ENCODE peak calls at places on chromosomes 1 and 21, in ten cellular contexts. S, P, V, H, C, Q, W, U, Y and M are unnamed samples.
A peak's percentile ranks its signal among the peaks of the same experiment; 100 is the strongest.

GRCh38 chr1:8031176-8031785 is 5.2 kb upstream of the ERRFI1 start:
- DNase-seq in H (no peak), V (no peak), P (no peak), S (no peak), U (no peak), Y (no peak), Q (peak; percentile 69), C (no peak), W (no peak), M (peak; percentile 67)

GRCh38 chr1:150009604-150010387 is 730 bp downstream of the OTUD7B start:
- DNase-seq in P (peak; percentile 84), U (no peak), Q (peak; percentile 94), H (no peak), W (no peak), V (no peak), Y (peak; percentile 14), C (peak; percentile 36), S (no peak), M (peak; percentile 88)

GRCh38 chr1:21659924-21660326 is 9.2 kb downstream of the RAP1GAP start:
- DNase-seq in W (no peak), P (no peak), C (no peak), V (no peak), S (no peak), Y (no peak), Q (no peak), H (no peak), U (no peak), M (no peak)

GRCh38 chr1:27601771-27602509 is 2.0 kb downstream of the AHDC1 start:
- DNase-seq in Y (no peak), C (peak; percentile 45), Q (no peak), S (no peak), W (no peak), V (no peak), U (peak; percentile 39), H (no peak), P (no peak), M (no peak)

GRCh38 chr1:232344791-232345399 is 285.0 kb downstream of the SIPA1L2 start:
- DNase-seq in H (no peak), V (no peak), Y (no peak), P (no peak), Q (no peak), W (no peak), U (no peak), S (no peak), C (no peak), M (no peak)

GRCh38 chr21:29117372-29117955 is 13.0 kb upstream of the MAP3K7CL start:
- DNase-seq in Q (no peak), S (no peak), U (no peak), Y (no peak), V (no peak), W (no peak), P (no peak), C (no peak), H (no peak), M (no peak)

GRCh38 chr1:212605441-212605976 is 3.1 kb upstream of the ATF3 start:
- DNase-seq in Q (peak; percentile 54), W (no peak), U (no peak), P (no peak), Y (no peak), V (no peak), C (no peak), H (no peak), S (peak; percentile 58), M (peak; percentile 34)

GRCh38 chr1:5975133-5975880 is 16.9 kb downstream of the NPHP4 start:
- DNase-seq in U (peak; percentile 21), V (peak; percentile 36), P (peak; percentile 62), W (peak; percentile 27), Y (peak; percentile 44), Q (peak; percentile 54), S (no peak), C (peak; percentile 36), H (no peak), M (peak; percentile 61)

GRCh38 chr1:18951416-18951815 is 5.1 kb downstream of the IFFO2 start:
- DNase-seq in S (no peak), H (no peak), W (no peak), V (no peak), Q (no peak), U (peak; percentile 25), C (no peak), P (peak; percentile 46), Y (peak; percentile 67), M (no peak)

GRCh38 chr1:231236938-231237337 is 4.1 kb upstream of the GNPAT start:
- DNase-seq in S (no peak), W (no peak), C (no peak), P (no peak), V (no peak), H (no peak), Y (no peak), U (no peak), Q (no peak), M (no peak)

GRCh38 chr1:229407206-229408026 is 26.5 kb downstream of the ACTA1 start:
- DNase-seq in C (no peak), P (no peak), U (no peak), Q (peak; percentile 7), S (no peak), V (no peak), Y (peak; percentile 15), W (no peak), H (no peak), M (no peak)

GRCh38 chr1:233138794-233139544 is 156.6 kb downstream of the PCNX2 start:
- DNase-seq in Y (no peak), W (no peak), V (no peak), Q (no peak), H (no peak), P (no peak), U (no peak), C (no peak), S (no peak), M (no peak)

GRCh38 chr1:55280731-55281130 is 65.6 kb upstream of the USP24 start:
- DNase-seq in S (no peak), Y (no peak), W (peak; percentile 77), H (no peak), U (no peak), P (no peak), C (no peak), Q (no peak), V (no peak), M (peak; percentile 24)

GRCh38 chr1:27591622-27592021 is 12.3 kb downstream of the AHDC1 start:
- DNase-seq in H (no peak), P (no peak), Y (no peak), S (no peak), U (no peak), C (no peak), V (no peak), Q (no peak), W (no peak), M (peak; percentile 52)

GRCh38 chr1:215970406-215970805 is 403.3 kb downstream of the KCTD3 start:
- DNase-seq in U (no peak), S (no peak), V (no peak), Q (peak; percentile 43), Y (no peak), P (no peak), C (no peak), H (no peak), W (no peak), M (no peak)

GRCh38 chr21:15794277-15794912 is 64.6 kb downstream of the USP25 start:
- DNase-seq in Q (no peak), Y (no peak), C (no peak), U (no peak), H (no peak), S (no peak), P (no peak), V (no peak), W (no peak), M (no peak)

GRCh38 chr1:163264256-163264655 is 57.5 kb upstream of the NUF2 start:
- DNase-seq in P (no peak), V (no peak), H (no peak), C (no peak), U (no peak), W (no peak), S (no peak), Y (no peak), Q (no peak), M (peak; percentile 46)

GRCh38 chr1:88655685-88656299 is 28.3 kb upstream of the PKN2 start:
- DNase-seq in V (no peak), P (no peak), U (no peak), Q (peak; percentile 43), Y (peak; percentile 20), H (no peak), S (no peak), C (peak; percentile 5), W (no peak), M (peak; percentile 24)

GRCh38 chr21:43196789-43197188 is 28.0 kb downstream of the CRYAA start:
- DNase-seq in C (no peak), S (no peak), U (no peak), Q (peak; percentile 3), V (no peak), P (no peak), H (no peak), W (no peak), Y (no peak), M (peak; percentile 43)

GRCh38 chr21:38351961-38352521 is 95.2 kb downstream of the KCNJ15 start:
- DNase-seq in W (peak; percentile 66), P (no peak), C (peak; percentile 9), Y (no peak), V (peak; percentile 19), Q (peak; percentile 79), S (no peak), H (no peak), U (no peak), M (peak; percentile 73)

GRCh38 chr1:243475966-243476365 is 220.1 kb downstream of the SDCCAG8 start:
- DNase-seq in Q (peak; percentile 63), Y (no peak), P (no peak), S (no peak), W (no peak), U (no peak), V (no peak), H (no peak), C (no peak), M (peak; percentile 48)

GRCh38 chr1:36239941-36240637 is 15.8 kb downstream of the THRAP3 start:
- DNase-seq in U (no peak), Y (no peak), S (no peak), Q (peak; percentile 48), W (no peak), C (no peak), V (no peak), P (no peak), H (no peak), M (peak; percentile 68)

GRCh38 chr1:22875851-22876250 is 96.8 kb downstream of the LACTBL1 start:
- DNase-seq in U (no peak), C (no peak), Y (no peak), W (no peak), V (no peak), Q (no peak), S (no peak), H (no peak), P (no peak), M (no peak)

GRCh38 chr1:182147136-182147815 is 85.8 kb upstream of the ZNF648 start:
- DNase-seq in S (no peak), W (no peak), Y (no peak), H (no peak), Q (no peak), P (no peak), C (no peak), U (no peak), V (peak; percentile 13), M (peak; percentile 21)

GRCh38 chr1:167722152-167722869 is 529 bp downstream of the MPZL1 start:
- DNase-seq in V (no peak), W (no peak), U (no peak), S (no peak), Q (peak; percentile 60), C (peak; percentile 58), H (no peak), P (peak; percentile 45), Y (no peak), M (peak; percentile 21)

GRCh38 chr1:26618561-26618960 is 77.3 kb upstream of the ARID1A start:
- DNase-seq in H (no peak), Q (no peak), W (no peak), V (no peak), S (no peak), C (no peak), P (no peak), Y (peak; percentile 30), U (peak; percentile 9), M (no peak)

GRCh38 chr1:211589782-211590721 is 11.1 kb upstream of the SLC30A1 start:
- DNase-seq in V (no peak), Y (no peak), H (no peak), W (no peak), C (no peak), U (peak; percentile 77), Q (peak; percentile 68), S (no peak), P (no peak), M (peak; percentile 93)

GRCh38 chr1:55402117-55402516 is 187.0 kb upstream of the USP24 start:
- DNase-seq in P (no peak), Y (no peak), V (no peak), W (peak; percentile 60), Q (peak; percentile 17), S (no peak), C (peak; percentile 40), U (no peak), H (no peak), M (peak; percentile 43)